ENCODE peak calls at places on chromosome 2, in ten cellular contexts. One of them, this sample, is unnamed.

GRCh38 chr2:61536086-61536722 is 2.0 kb downstream of the XPO1 start:
- DNase-seq in AG09309: no peak
- DNase-seq in H1: peak
- DNase-seq in mammary epithelial cell: no peak
- DNase-seq in cardiac fibroblast: peak
- DNase-seq in testis: peak
- DNase-seq in nephron progenitor cell: no peak
- DNase-seq in lower lobe of right lung: no peak
- DNase-seq in mesothelial cell of epicardium: peak
- DNase-seq in astrocyte of the spinal cord: peak
- DNase-seq in this sample: no peak

GRCh38 chr2:203444738-203445137 is 90.4 kb downstream of the RAPH1 start:
- DNase-seq in AG09309: no peak
- DNase-seq in H1: no peak
- DNase-seq in mammary epithelial cell: no peak
- DNase-seq in cardiac fibroblast: no peak
- DNase-seq in testis: peak
- DNase-seq in nephron progenitor cell: no peak
- DNase-seq in lower lobe of right lung: no peak
- DNase-seq in mesothelial cell of epicardium: no peak
- DNase-seq in astrocyte of the spinal cord: no peak
- DNase-seq in this sample: no peak

GRCh38 chr2:236512902-236513433 is 56.7 kb upstream of the ACKR3 start:
- DNase-seq in AG09309: no peak
- DNase-seq in H1: peak
- DNase-seq in mammary epithelial cell: peak
- DNase-seq in cardiac fibroblast: peak
- DNase-seq in testis: peak
- DNase-seq in nephron progenitor cell: peak
- DNase-seq in lower lobe of right lung: no peak
- DNase-seq in mesothelial cell of epicardium: no peak
- DNase-seq in astrocyte of the spinal cord: peak
- DNase-seq in this sample: peak

GRCh38 chr2:118633371-118633770 is 214.1 kb downstream of the EN1 start:
- DNase-seq in AG09309: no peak
- DNase-seq in H1: no peak
- DNase-seq in mammary epithelial cell: no peak
- DNase-seq in cardiac fibroblast: no peak
- DNase-seq in testis: no peak
- DNase-seq in nephron progenitor cell: no peak
- DNase-seq in lower lobe of right lung: no peak
- DNase-seq in mesothelial cell of epicardium: no peak
- DNase-seq in astrocyte of the spinal cord: no peak
- DNase-seq in this sample: no peak

GRCh38 chr2:164302786-164303185 is 318.5 kb downstream of the GRB14 start:
- DNase-seq in AG09309: no peak
- DNase-seq in H1: no peak
- DNase-seq in mammary epithelial cell: no peak
- DNase-seq in cardiac fibroblast: no peak
- DNase-seq in testis: no peak
- DNase-seq in nephron progenitor cell: no peak
- DNase-seq in lower lobe of right lung: no peak
- DNase-seq in mesothelial cell of epicardium: no peak
- DNase-seq in astrocyte of the spinal cord: no peak
- DNase-seq in this sample: no peak

GRCh38 chr2:230668184-230668938 is 44.3 kb upstream of the CAB39 start:
- DNase-seq in AG09309: no peak
- DNase-seq in H1: no peak
- DNase-seq in mammary epithelial cell: peak
- DNase-seq in cardiac fibroblast: peak
- DNase-seq in testis: no peak
- DNase-seq in nephron progenitor cell: peak
- DNase-seq in lower lobe of right lung: peak
- DNase-seq in mesothelial cell of epicardium: no peak
- DNase-seq in astrocyte of the spinal cord: no peak
- DNase-seq in this sample: no peak

GRCh38 chr2:171411214-171411613 is 22.6 kb downstream of the METTL8 start:
- DNase-seq in AG09309: no peak
- DNase-seq in H1: no peak
- DNase-seq in mammary epithelial cell: no peak
- DNase-seq in cardiac fibroblast: no peak
- DNase-seq in testis: no peak
- DNase-seq in nephron progenitor cell: no peak
- DNase-seq in lower lobe of right lung: no peak
- DNase-seq in mesothelial cell of epicardium: no peak
- DNase-seq in astrocyte of the spinal cord: no peak
- DNase-seq in this sample: no peak

GRCh38 chr2:169528271-169528701 is 18.8 kb downstream of the KLHL41 start:
- DNase-seq in AG09309: no peak
- DNase-seq in H1: peak
- DNase-seq in mammary epithelial cell: peak
- DNase-seq in cardiac fibroblast: peak
- DNase-seq in testis: peak
- DNase-seq in nephron progenitor cell: peak
- DNase-seq in lower lobe of right lung: peak
- DNase-seq in mesothelial cell of epicardium: peak
- DNase-seq in astrocyte of the spinal cord: peak
- DNase-seq in this sample: peak

GRCh38 chr2:62787381-62787780 is 81.9 kb downstream of the EHBP1 start:
- DNase-seq in AG09309: no peak
- DNase-seq in H1: no peak
- DNase-seq in mammary epithelial cell: peak
- DNase-seq in cardiac fibroblast: peak
- DNase-seq in testis: no peak
- DNase-seq in nephron progenitor cell: no peak
- DNase-seq in lower lobe of right lung: no peak
- DNase-seq in mesothelial cell of epicardium: no peak
- DNase-seq in astrocyte of the spinal cord: peak
- DNase-seq in this sample: no peak

GRCh38 chr2:20575414-20575813 is 75.5 kb downstream of the HS1BP3 start:
- DNase-seq in AG09309: no peak
- DNase-seq in H1: no peak
- DNase-seq in mammary epithelial cell: no peak
- DNase-seq in cardiac fibroblast: no peak
- DNase-seq in testis: no peak
- DNase-seq in nephron progenitor cell: no peak
- DNase-seq in lower lobe of right lung: no peak
- DNase-seq in mesothelial cell of epicardium: no peak
- DNase-seq in astrocyte of the spinal cord: no peak
- DNase-seq in this sample: no peak

GRCh38 chr2:134790487-134790886 is 47.9 kb upstream of the ACMSD start:
- DNase-seq in AG09309: no peak
- DNase-seq in H1: no peak
- DNase-seq in mammary epithelial cell: no peak
- DNase-seq in cardiac fibroblast: no peak
- DNase-seq in testis: no peak
- DNase-seq in nephron progenitor cell: no peak
- DNase-seq in lower lobe of right lung: no peak
- DNase-seq in mesothelial cell of epicardium: no peak
- DNase-seq in astrocyte of the spinal cord: no peak
- DNase-seq in this sample: no peak

GRCh38 chr2:104412384-104412783 is 441.5 kb upstream of the POU3F3 start:
- DNase-seq in AG09309: no peak
- DNase-seq in H1: no peak
- DNase-seq in mammary epithelial cell: no peak
- DNase-seq in cardiac fibroblast: peak
- DNase-seq in testis: peak
- DNase-seq in nephron progenitor cell: peak
- DNase-seq in lower lobe of right lung: no peak
- DNase-seq in mesothelial cell of epicardium: no peak
- DNase-seq in astrocyte of the spinal cord: peak
- DNase-seq in this sample: peak

GRCh38 chr2:204024503-204024902 is 87.9 kb downstream of the ICOS start:
- DNase-seq in AG09309: no peak
- DNase-seq in H1: no peak
- DNase-seq in mammary epithelial cell: peak
- DNase-seq in cardiac fibroblast: peak
- DNase-seq in testis: peak
- DNase-seq in nephron progenitor cell: peak
- DNase-seq in lower lobe of right lung: no peak
- DNase-seq in mesothelial cell of epicardium: no peak
- DNase-seq in astrocyte of the spinal cord: peak
- DNase-seq in this sample: peak

GRCh38 chr2:238945433-238946150 is 97.7 kb downstream of the TWIST2 start:
- DNase-seq in AG09309: no peak
- DNase-seq in H1: peak
- DNase-seq in mammary epithelial cell: no peak
- DNase-seq in cardiac fibroblast: peak
- DNase-seq in testis: peak
- DNase-seq in nephron progenitor cell: peak
- DNase-seq in lower lobe of right lung: no peak
- DNase-seq in mesothelial cell of epicardium: no peak
- DNase-seq in astrocyte of the spinal cord: peak
- DNase-seq in this sample: peak

DNA sequence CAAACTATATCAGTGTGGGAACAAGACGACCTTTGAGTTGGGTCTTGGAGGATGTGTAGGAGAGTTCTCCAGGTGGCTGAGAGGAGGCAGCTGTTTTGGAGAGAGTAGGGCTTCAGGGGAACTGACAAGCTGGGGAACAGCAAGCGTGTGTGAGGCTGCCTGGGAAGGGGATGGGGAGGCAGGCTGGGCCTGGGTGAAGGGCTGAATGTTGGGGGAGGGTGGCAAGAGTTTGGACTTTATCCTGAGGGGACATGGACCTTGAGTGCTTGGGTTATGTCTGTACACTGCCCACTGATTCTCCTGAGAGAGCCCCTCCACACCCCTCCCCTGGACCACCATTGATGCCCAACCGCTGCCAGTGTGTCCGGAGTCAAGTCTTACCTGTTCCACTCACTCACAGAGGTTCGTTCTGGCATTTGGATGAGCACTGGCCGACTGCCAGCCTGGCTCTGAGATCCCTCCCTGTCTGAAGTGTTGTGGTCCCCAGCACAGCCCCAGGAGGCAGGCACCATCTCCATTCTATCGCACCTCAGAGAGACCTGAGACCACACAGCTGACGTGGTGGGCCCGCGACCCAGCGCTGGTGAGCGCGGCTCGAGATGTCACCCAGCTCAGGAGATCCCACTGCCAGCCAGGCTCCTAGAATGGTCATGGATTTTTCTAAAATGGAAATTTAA is 59.5 kb downstream of the DCDC2C start:
- DNase-seq in AG09309: no peak
- DNase-seq in H1: no peak
- DNase-seq in mammary epithelial cell: no peak
- DNase-seq in cardiac fibroblast: no peak
- DNase-seq in testis: no peak
- DNase-seq in nephron progenitor cell: no peak
- DNase-seq in lower lobe of right lung: no peak
- DNase-seq in mesothelial cell of epicardium: no peak
- DNase-seq in astrocyte of the spinal cord: no peak
- DNase-seq in this sample: no peak
- TF ChIP-seq CTCF in AG09309: no peak
- TF ChIP-seq CTCF in H1: no peak
- TF ChIP-seq CTCF in mammary epithelial cell: no peak
- TF ChIP-seq CTCF in cardiac fibroblast: no peak
- TF ChIP-seq CTCF in testis: no peak
- TF ChIP-seq CTCF in nephron progenitor cell: no peak
- TF ChIP-seq CTCF in lower lobe of right lung: no peak
- TF ChIP-seq CTCF in mesothelial cell of epicardium: no peak
- TF ChIP-seq CTCF in astrocyte of the spinal cord: no peak
- TF ChIP-seq CTCF in this sample: no peak

DNA sequence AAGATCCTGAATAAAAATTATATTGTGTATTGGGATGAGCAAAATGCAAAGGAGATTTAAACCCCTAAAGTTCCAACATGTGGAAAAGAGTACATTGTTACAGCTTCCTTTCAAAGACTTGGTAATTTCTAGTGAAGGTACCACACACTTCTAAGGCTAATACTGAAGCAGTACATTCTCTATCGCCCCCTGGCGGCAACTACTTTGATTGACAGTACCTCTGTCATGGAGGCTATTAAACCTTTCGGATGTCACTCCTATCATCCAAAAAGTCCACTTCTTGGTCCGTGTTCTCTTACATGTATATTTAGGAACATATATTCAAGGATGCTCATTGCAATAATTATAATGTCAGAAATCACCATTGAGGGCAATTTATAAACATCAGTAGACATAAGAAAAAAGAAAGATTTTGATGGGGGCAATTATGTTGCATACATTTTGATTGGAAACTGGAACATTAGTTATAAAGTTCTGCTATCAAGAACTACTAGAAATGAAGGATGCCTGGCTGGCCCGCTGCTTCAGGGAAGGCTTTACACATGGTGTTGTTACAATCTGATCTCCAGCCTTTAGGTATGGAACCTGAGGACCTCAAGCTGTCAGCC is 601.6 kb downstream of the CPS1 start:
- DNase-seq in AG09309: peak
- DNase-seq in H1: no peak
- DNase-seq in mammary epithelial cell: peak
- DNase-seq in cardiac fibroblast: peak
- DNase-seq in testis: peak
- DNase-seq in nephron progenitor cell: peak
- DNase-seq in lower lobe of right lung: peak
- DNase-seq in mesothelial cell of epicardium: peak
- DNase-seq in astrocyte of the spinal cord: peak
- DNase-seq in this sample: peak
- TF ChIP-seq CTCF in AG09309: peak
- TF ChIP-seq CTCF in H1: peak
- TF ChIP-seq CTCF in mammary epithelial cell: peak
- TF ChIP-seq CTCF in cardiac fibroblast: peak
- TF ChIP-seq CTCF in testis: peak
- TF ChIP-seq CTCF in nephron progenitor cell: peak
- TF ChIP-seq CTCF in lower lobe of right lung: peak
- TF ChIP-seq CTCF in mesothelial cell of epicardium: peak
- TF ChIP-seq CTCF in astrocyte of the spinal cord: peak
- TF ChIP-seq CTCF in this sample: peak

GRCh38 chr2:60313470-60314172 is 239.8 kb downstream of the BCL11A start:
- DNase-seq in AG09309: no peak
- DNase-seq in H1: no peak
- DNase-seq in mammary epithelial cell: no peak
- DNase-seq in cardiac fibroblast: no peak
- DNase-seq in testis: no peak
- DNase-seq in nephron progenitor cell: no peak
- DNase-seq in lower lobe of right lung: no peak
- DNase-seq in mesothelial cell of epicardium: no peak
- DNase-seq in astrocyte of the spinal cord: no peak
- DNase-seq in this sample: no peak
- TF ChIP-seq CTCF in AG09309: no peak
- TF ChIP-seq CTCF in H1: no peak
- TF ChIP-seq CTCF in mammary epithelial cell: no peak
- TF ChIP-seq CTCF in cardiac fibroblast: no peak
- TF ChIP-seq CTCF in testis: no peak
- TF ChIP-seq CTCF in nephron progenitor cell: no peak
- TF ChIP-seq CTCF in lower lobe of right lung: no peak
- TF ChIP-seq CTCF in mesothelial cell of epicardium: no peak
- TF ChIP-seq CTCF in astrocyte of the spinal cord: no peak
- TF ChIP-seq CTCF in this sample: no peak

DNA sequence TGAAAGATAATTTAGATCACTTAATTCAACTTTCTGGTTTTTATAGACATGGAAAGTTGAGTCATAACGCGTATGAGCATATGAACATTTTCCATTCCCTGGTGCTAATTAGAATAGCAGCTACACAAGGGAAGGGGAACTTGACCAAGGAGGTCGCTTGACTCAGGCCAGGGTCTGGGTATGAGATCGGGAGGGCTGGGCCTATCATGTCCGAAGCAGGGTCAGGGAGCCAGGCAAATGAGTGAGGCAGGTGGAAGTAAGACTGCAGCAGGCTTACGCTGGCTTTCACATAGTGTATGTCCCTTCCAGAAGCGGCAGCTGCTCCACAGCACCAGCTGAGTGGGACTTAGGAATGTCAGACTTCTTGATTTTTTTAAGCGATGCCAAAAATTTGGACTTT is 14.7 kb downstream of the RALB start:
- DNase-seq in AG09309: no peak
- DNase-seq in H1: no peak
- DNase-seq in mammary epithelial cell: no peak
- DNase-seq in cardiac fibroblast: no peak
- DNase-seq in testis: no peak
- DNase-seq in nephron progenitor cell: no peak
- DNase-seq in lower lobe of right lung: no peak
- DNase-seq in mesothelial cell of epicardium: no peak
- DNase-seq in astrocyte of the spinal cord: no peak
- DNase-seq in this sample: no peak
- TF ChIP-seq CTCF in AG09309: no peak
- TF ChIP-seq CTCF in H1: no peak
- TF ChIP-seq CTCF in mammary epithelial cell: no peak
- TF ChIP-seq CTCF in cardiac fibroblast: no peak
- TF ChIP-seq CTCF in testis: no peak
- TF ChIP-seq CTCF in nephron progenitor cell: no peak
- TF ChIP-seq CTCF in lower lobe of right lung: no peak
- TF ChIP-seq CTCF in mesothelial cell of epicardium: no peak
- TF ChIP-seq CTCF in astrocyte of the spinal cord: no peak
- TF ChIP-seq CTCF in this sample: no peak